ENCODE peak calls at places on chromosomes 12 and 14, in six cellular contexts. X, R, K, D, V and M are unnamed samples.

GRCh38 chr12:97075583-97076268 is 168.7 kb downstream of the NEDD1 start:
- DNase-seq in R (no peak), K (peak), X (no peak), V (no peak), D (no peak), M (no peak)

GRCh38 chr12:6567112-6567680 is 895 bp downstream of the NOP2 start:
- DNase-seq in K (no peak), X (no peak), R (no peak), V (peak), D (no peak), M (peak)

GRCh38 chr12:68557011-68557715 is 53.5 kb upstream of the RAP1B start:
- DNase-seq in X (no peak), V (peak), D (no peak), K (peak), R (no peak), M (peak)

GRCh38 chr12:104604070-104604994 is 147.6 kb downstream of the CHST11 start:
- DNase-seq in R (peak), K (peak), V (peak), X (no peak), D (peak), M (peak)

GRCh38 chr14:55077155-55077554 is 25.7 kb downstream of the MAPK1IP1L start:
- DNase-seq in R (no peak), X (no peak), K (peak), D (no peak), V (no peak), M (no peak)

GRCh38 chr14:53186532-53186931 is 33.4 kb upstream of the DDHD1 start:
- DNase-seq in K (no peak), V (no peak), X (no peak), D (no peak), R (no peak), M (no peak)

GRCh38 chr14:38951451-38951850 is 151.6 kb downstream of the SEC23A start:
- DNase-seq in X (no peak), R (no peak), V (peak), K (peak), D (no peak), M (no peak)

GRCh38 chr14:101561145-101561896 is at the start of gene DIO3:
- DNase-seq in R (peak), X (no peak), K (no peak), D (no peak), V (no peak), M (no peak)

GRCh38 chr12:7460375-7461259 is 16.7 kb upstream of the CD163L1 start:
- DNase-seq in D (no peak), X (peak), K (peak), R (peak), V (peak), M (peak)

GRCh38 chr14:74921987-74922751 is 891 bp downstream of the RPS6KL1 start:
- DNase-seq in V (no peak), K (no peak), R (no peak), D (no peak), X (no peak), M (no peak)

GRCh38 chr14:67710209-67710608 is 8.5 kb downstream of the RDH12 start:
- DNase-seq in V (no peak), K (peak), R (no peak), D (no peak), X (no peak), M (peak)

GRCh38 chr12:105522166-105522825 is 191.8 kb downstream of the C12orf75 start:
- DNase-seq in D (no peak), X (no peak), R (no peak), K (peak), V (peak), M (no peak)

GRCh38 chr14:31947680-31948580 is 129.2 kb upstream of the ARHGAP5 start:
- DNase-seq in R (no peak), K (no peak), D (no peak), V (no peak), X (no peak), M (no peak)

GRCh38 chr12:78645956-78646355 is 218.6 kb upstream of the SYT1 start:
- DNase-seq in K (peak), D (no peak), R (no peak), X (no peak), V (peak), M (no peak)

GRCh38 chr12:60071759-60072191 is 475.9 kb downstream of the SLC16A7 start:
- DNase-seq in K (no peak), D (no peak), X (no peak), V (no peak), R (no peak), M (no peak)

GRCh38 chr12:84502907-84503787 is 409.5 kb downstream of the SLC6A15 start:
- DNase-seq in V (peak), K (peak), D (no peak), R (peak), X (no peak), M (peak)